ENCODE peak calls at places on chromosomes 5 and 9, in ten cellular contexts. D is lower lobe of right lung; Q is tibial nerve; P is neuronal stem cell; Y is colonic mucosa; J is mesendoderm; A is CD4-positive, CD25-positive, alpha-beta regulatory T cell; U is body of pancreas; B is ovary; N is thoracic aorta. W is an unnamed sample. For H3K27me3 and H3K36me3, the result is how much of the 10 kb centered on the place peaks cover.

GRCh38 chr9:13110766-13111400 is 168.6 kb downstream of the MPDZ start:
- DNase-seq in D (no peak), Q (peak), P (no peak), Y (no peak), J (no peak), A (no peak), U (peak), B (peak), N (no peak), W (no peak)

GRCh38 chr5:135593141-135593540 is 14.3 kb upstream of the CXCL14 start:
- DNase-seq in D (no peak), Q (no peak), P (no peak), Y (no peak), J (no peak), A (no peak), U (no peak), B (no peak), N (no peak), W (no peak)

GRCh38 chr5:54275361-54275760 is 35.0 kb downstream of the ARL15 start:
- DNase-seq in D (no peak), Q (no peak), P (no peak), Y (no peak), J (no peak), A (no peak), U (no peak), B (no peak), N (no peak), W (no peak)

GRCh38 chr5:180744253-180744652 is 4.4 kb upstream of the OR2Y1 start:
- DNase-seq in D (no peak), Q (no peak), P (no peak), Y (no peak), J (no peak), A (no peak), U (no peak), B (no peak), N (no peak), W (no peak)

GRCh38 chr5:161096006-161096405 is 244.0 kb upstream of the ATP10B start:
- DNase-seq in D (no peak), Q (no peak), P (no peak), Y (no peak), J (no peak), A (no peak), U (no peak), B (no peak), N (no peak), W (no peak)

GRCh38 chr9:28249424-28249823 is 676.1 kb upstream of the C9orf72 start:
- DNase-seq in D (no peak), Q (no peak), P (no peak), Y (no peak), J (no peak), A (no peak), U (no peak), B (no peak), N (no peak), W (no peak)

GRCh38 chr5:87836696-87837095 is 424.0 kb upstream of the CCNH start:
- DNase-seq in D (no peak), Q (no peak), P (no peak), Y (no peak), J (no peak), A (no peak), U (no peak), B (no peak), N (no peak), W (no peak)

GRCh38 chr5:42109006-42109572 is 184.0 kb downstream of the FBXO4 start:
- DNase-seq in D (no peak), Q (no peak), P (no peak), Y (no peak), J (no peak), A (no peak), U (no peak), B (no peak), N (no peak), W (no peak)

GRCh38 chr5:79774171-79774854 is 84.7 kb downstream of the CMYA5 start:
- DNase-seq in D (no peak), Q (no peak), P (no peak), Y (no peak), J (peak), A (no peak), U (no peak), B (no peak), N (no peak), W (peak)

GRCh38 chr9:121972501-121972981 is 120.6 kb downstream of the TTLL11 start:
- DNase-seq in D (peak), Q (no peak), P (no peak), Y (peak), J (no peak), A (no peak), U (peak), B (no peak), N (peak), W (no peak)

GRCh38 chr5:152592416-152592815 is 187.3 kb upstream of the NMUR2 start:
- DNase-seq in D (no peak), Q (no peak), P (no peak), Y (no peak), J (peak), A (no peak), U (no peak), B (no peak), N (no peak), W (no peak)

GRCh38 chr5:2038337-2039179 is 155.8 kb upstream of the IRX4 start:
- DNase-seq in D (peak), Q (no peak), P (peak), Y (peak), J (peak), A (peak), U (peak), B (peak), N (no peak), W (peak)

GRCh38 chr5:96432245-96433065 is 593 bp downstream of the PCSK1 start:
- DNase-seq in D (no peak), Q (no peak), P (no peak), Y (no peak), J (peak), A (no peak), U (no peak), B (no peak), N (no peak), W (no peak)

GRCh38 chr9:135156525-135157510 is 69.3 kb downstream of the OLFM1 start:
- DNase-seq in D (peak), Q (peak), P (peak), Y (no peak), J (peak), A (no peak), U (peak), B (peak), N (no peak), W (no peak)
- H3K27me3 ChIP-seq in D (under half), Q (under half), P (under half), Y (under half), J (under half), A (under half), U (under half), B (under half), N (under half), W (under half)

GRCh38 chr9:88694625-88695024 is 159.6 kb downstream of the NXNL2 start:
- DNase-seq in D (no peak), Q (no peak), P (no peak), Y (no peak), J (no peak), A (no peak), U (no peak), B (no peak), N (no peak), W (no peak)
- H3K4me3 ChIP-seq in D (no peak), Q (no peak), P (no peak), Y (no peak), J (no peak), A (no peak), U (no peak), B (no peak), N (no peak), W (no peak)

GRCh38 chr9:92265159-92265558 is 28.3 kb downstream of the IARS1 start:
- DNase-seq in D (no peak), Q (no peak), P (no peak), Y (no peak), J (no peak), A (no peak), U (no peak), B (no peak), N (no peak), W (no peak)

GRCh38 chr9:92263131-92263530 is 30.4 kb downstream of the IARS1 start:
- DNase-seq in D (no peak), Q (no peak), P (no peak), Y (no peak), J (no peak), A (no peak), U (no peak), B (no peak), N (no peak), W (no peak)

GRCh38 chr9:92270511-92270910 is 23.0 kb downstream of the IARS1 start:
- DNase-seq in D (no peak), Q (no peak), P (no peak), Y (no peak), J (no peak), A (no peak), U (no peak), B (no peak), N (no peak), W (no peak)

DNA sequence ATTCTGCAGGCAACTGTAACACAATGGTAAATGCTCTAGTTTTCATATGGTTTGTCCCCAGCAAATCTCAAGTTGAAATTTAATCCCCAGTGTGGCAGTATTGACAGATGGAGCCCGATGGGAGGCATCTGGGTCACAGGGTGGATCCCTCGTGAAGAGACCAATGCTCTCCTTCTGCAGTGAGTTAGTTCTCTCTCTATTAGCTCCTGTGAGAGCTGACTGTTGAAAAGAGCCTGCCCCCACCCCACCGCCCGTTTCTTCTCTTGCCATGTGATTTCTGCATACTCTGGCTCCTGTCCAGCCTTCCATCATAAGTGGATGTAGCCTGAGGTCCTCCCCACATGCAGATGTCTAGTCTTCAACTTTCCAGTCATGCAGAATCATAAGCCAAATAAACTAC is 27.0 kb downstream of the IARS1 start:
- DNase-seq in D (no peak), Q (no peak), P (no peak), Y (no peak), J (no peak), A (no peak), U (no peak), B (no peak), N (no peak), W (no peak)
- H3K36me3 ChIP-seq in D (half or more), Q (half or more), P (half or more), Y (under half), J (under half), A (half or more), U (under half), B (under half), N (half or more), W (half or more)

GRCh38 chr9:34963577-34963976 is 5.5 kb downstream of the PHF24 start:
- DNase-seq in D (no peak), Q (no peak), P (no peak), Y (no peak), J (no peak), A (no peak), U (no peak), B (no peak), N (no peak), W (no peak)

GRCh38 chr9:34964458-34964857 is 6.4 kb downstream of the PHF24 start:
- DNase-seq in D (no peak), Q (no peak), P (no peak), Y (no peak), J (no peak), A (no peak), U (no peak), B (no peak), N (no peak), W (no peak)

GRCh38 chr9:34958411-34958982 is 412 bp downstream of the PHF24 start:
- DNase-seq in D (no peak), Q (no peak), P (no peak), Y (no peak), J (no peak), A (no peak), U (no peak), B (no peak), N (no peak), W (no peak)

GRCh38 chr9:34961574-34962480 is 3.7 kb downstream of the PHF24 start:
- DNase-seq in D (no peak), Q (no peak), P (no peak), Y (no peak), J (no peak), A (no peak), U (no peak), B (no peak), N (no peak), W (no peak)

GRCh38 chr9:34962530-34962929 is 4.4 kb downstream of the PHF24 start:
- DNase-seq in D (no peak), Q (no peak), P (no peak), Y (no peak), J (no peak), A (no peak), U (no peak), B (no peak), N (no peak), W (no peak)
- H3K27me3 ChIP-seq in D (under half), Q (half or more), P (under half), Y (under half), J (under half), A (under half), U (under half), B (under half), N (under half), W (half or more)

GRCh38 chr9:4986783-4987182 is 1.7 kb downstream of the JAK2 start:
- DNase-seq in D (no peak), Q (no peak), P (no peak), Y (no peak), J (no peak), A (no peak), U (no peak), B (no peak), N (no peak), W (no peak)
- H3K4me3 ChIP-seq in D (peak), Q (peak), P (no peak), Y (peak), J (no peak), A (peak), U (no peak), B (peak), N (peak), W (peak)

DNA sequence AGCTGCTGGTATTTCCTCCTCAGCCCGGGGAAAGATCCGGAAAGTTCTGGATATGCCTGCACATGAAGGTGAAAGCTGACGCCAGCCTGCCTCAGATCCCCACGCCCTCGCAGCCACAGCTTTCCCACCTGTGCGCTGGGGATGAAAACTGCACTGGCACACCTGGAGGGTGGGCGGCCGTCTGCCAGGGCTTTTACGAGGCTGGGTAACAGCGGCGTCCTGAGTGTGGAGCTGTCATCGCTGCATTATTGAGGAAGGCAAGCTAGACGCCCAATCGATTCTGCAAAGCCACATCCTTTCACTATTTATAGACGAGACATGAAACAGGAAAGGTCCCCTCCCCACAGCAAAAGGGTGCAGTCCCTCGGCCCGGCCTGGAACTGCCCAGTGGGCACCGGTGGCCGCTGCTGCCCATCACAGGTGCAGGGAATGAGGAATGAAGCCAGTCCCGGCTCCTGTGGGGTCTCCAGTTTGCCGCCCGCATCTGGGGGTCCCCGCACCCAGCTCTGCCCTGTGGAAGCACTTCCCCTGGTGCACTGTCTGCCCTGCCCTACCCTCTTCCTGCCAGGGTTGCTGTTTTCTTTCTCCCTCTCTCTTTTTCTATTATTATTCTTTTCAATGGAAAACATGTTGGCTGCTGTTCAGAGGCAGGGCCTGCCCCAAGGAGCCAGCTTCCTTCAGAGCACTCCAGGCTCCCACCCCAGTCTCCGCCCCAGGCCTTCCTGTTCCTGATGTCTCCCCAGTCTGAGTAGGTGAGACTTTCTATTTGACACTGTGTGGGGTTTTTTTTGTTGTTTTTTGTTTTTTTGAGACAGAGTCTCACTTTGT is 7.0 kb downstream of the NOTCH1 start:
- DNase-seq in D (no peak), Q (no peak), P (no peak), Y (peak), J (no peak), A (peak), U (no peak), B (no peak), N (no peak), W (no peak)
- H3K36me3 ChIP-seq in D (half or more), Q (under half), P (under half), Y (under half), J (under half), A (under half), U (under half), B (under half), N (under half), W (under half)

DNA sequence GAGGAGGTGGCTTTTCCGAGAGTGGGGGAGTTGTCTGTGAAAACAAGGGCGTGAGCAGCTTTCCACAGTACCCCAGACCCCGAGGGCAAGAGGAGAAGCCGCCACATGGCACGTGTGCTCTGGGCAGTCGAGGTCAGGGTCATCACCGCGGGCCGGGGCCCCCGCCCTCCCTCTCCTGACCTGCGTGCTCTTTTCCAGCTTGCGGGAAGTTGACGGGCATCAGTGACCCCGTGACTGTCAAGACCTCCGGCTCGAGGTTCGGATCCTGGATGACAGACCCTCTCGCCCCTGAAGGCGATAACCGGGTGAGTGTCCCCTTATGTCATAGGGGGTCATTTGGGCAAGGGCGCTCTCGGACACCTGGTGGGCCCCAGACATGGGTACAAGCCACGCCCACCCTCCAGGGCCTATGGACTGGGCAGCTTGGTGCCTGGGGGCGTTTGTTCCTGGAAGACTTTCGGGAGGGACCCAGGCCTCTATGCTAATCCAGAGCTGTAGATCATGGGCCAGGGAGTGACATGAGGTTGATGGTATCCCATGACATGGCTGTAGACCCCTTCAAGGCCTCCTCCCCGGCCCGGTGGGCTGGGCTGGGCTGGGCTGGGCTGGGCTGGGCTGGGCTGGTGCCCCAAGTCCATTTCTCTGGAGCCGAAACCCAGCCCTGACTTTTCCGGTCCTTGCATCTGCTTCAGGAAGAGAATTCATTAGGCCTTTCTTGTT is 19.2 kb downstream of the OLFM1 start:
- DNase-seq in D (no peak), Q (no peak), P (no peak), Y (no peak), J (no peak), A (no peak), U (no peak), B (no peak), N (no peak), W (no peak)
- H3K27me3 ChIP-seq in D (under half), Q (under half), P (under half), Y (under half), J (under half), A (under half), U (under half), B (under half), N (under half), W (under half)

DNA sequence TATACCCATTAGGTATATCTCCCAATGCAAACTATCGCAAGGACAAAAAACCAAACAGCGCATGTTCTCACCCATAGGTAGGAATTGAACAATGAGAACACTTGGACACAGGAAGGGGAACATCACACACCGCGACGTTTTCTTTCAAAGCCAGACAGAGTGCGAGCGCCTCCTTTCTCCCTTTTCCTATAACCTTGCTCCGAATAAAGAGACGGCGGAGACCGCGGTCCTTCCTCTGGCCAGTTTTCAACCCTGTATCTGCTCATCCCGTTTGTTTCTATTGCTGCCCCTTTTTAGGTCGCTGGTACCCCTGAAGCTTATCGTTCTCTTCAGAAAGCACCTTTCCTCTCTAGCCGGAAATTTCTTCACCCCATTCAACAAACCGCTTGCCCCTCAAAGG is 1.3 kb downstream of the LVRN start:
- DNase-seq in D (no peak), Q (no peak), P (no peak), Y (no peak), J (peak), A (no peak), U (no peak), B (no peak), N (no peak), W (no peak)
- H3K4me3 ChIP-seq in D (no peak), Q (no peak), P (no peak), Y (no peak), J (no peak), A (no peak), U (no peak), B (no peak), N (no peak), W (no peak)